ENCODE peak calls at places on chromosomes 2 and 18, in eight cellular contexts. One of them, this sample, is unnamed.

GRCh38 chr18:8801263-8801901 is 96.0 kb downstream of the MTCL1 start:
- DNase-seq in tibial nerve: no peak
- DNase-seq in IMR-90: peak
- DNase-seq in HCT116: no peak
- DNase-seq in ovary: no peak
- DNase-seq in sigmoid colon: no peak
- DNase-seq in K562: no peak
- DNase-seq in A549: peak
- DNase-seq in this sample: no peak

GRCh38 chr18:48074929-48075706 is 144.7 kb upstream of the SMAD2 start:
- DNase-seq in IMR-90: no peak
- DNase-seq in K562: no peak
- DNase-seq in sigmoid colon: no peak
- DNase-seq in HCT116: no peak
- DNase-seq in tibial nerve: no peak
- DNase-seq in A549: no peak
- DNase-seq in ovary: no peak
- DNase-seq in this sample: peak

GRCh38 chr2:170076189-170076588 is 101.8 kb upstream of the MYO3B start:
- DNase-seq in HCT116: no peak
- DNase-seq in IMR-90: no peak
- DNase-seq in ovary: no peak
- DNase-seq in A549: no peak
- DNase-seq in tibial nerve: no peak
- DNase-seq in K562: no peak
- DNase-seq in sigmoid colon: no peak
- DNase-seq in this sample: no peak

GRCh38 chr18:6120820-6121279 is 225.5 kb upstream of the TMEM200C start:
- DNase-seq in ovary: no peak
- DNase-seq in HCT116: no peak
- DNase-seq in A549: no peak
- DNase-seq in sigmoid colon: no peak
- DNase-seq in tibial nerve: no peak
- DNase-seq in IMR-90: no peak
- DNase-seq in K562: no peak
- DNase-seq in this sample: no peak

GRCh38 chr2:23452853-23453420 is 68.0 kb downstream of the KLHL29 start:
- DNase-seq in A549: no peak
- DNase-seq in tibial nerve: no peak
- DNase-seq in K562: no peak
- DNase-seq in sigmoid colon: peak
- DNase-seq in HCT116: no peak
- DNase-seq in ovary: no peak
- DNase-seq in IMR-90: peak
- DNase-seq in this sample: no peak

GRCh38 chr2:82023710-82024109 is 1719.2 kb upstream of the LRRTM1 start:
- DNase-seq in HCT116: no peak
- DNase-seq in sigmoid colon: no peak
- DNase-seq in K562: no peak
- DNase-seq in tibial nerve: no peak
- DNase-seq in A549: no peak
- DNase-seq in ovary: no peak
- DNase-seq in IMR-90: no peak
- DNase-seq in this sample: no peak

GRCh38 chr2:150388289-150388625 is 99.2 kb downstream of the RND3 start:
- DNase-seq in K562: no peak
- DNase-seq in tibial nerve: no peak
- DNase-seq in HCT116: no peak
- DNase-seq in sigmoid colon: no peak
- DNase-seq in IMR-90: no peak
- DNase-seq in A549: no peak
- DNase-seq in ovary: no peak
- DNase-seq in this sample: no peak

GRCh38 chr18:68387246-68387645 is 327.7 kb downstream of the TMX3 start:
- DNase-seq in HCT116: no peak
- DNase-seq in A549: no peak
- DNase-seq in ovary: no peak
- DNase-seq in tibial nerve: no peak
- DNase-seq in IMR-90: peak
- DNase-seq in sigmoid colon: no peak
- DNase-seq in K562: no peak
- DNase-seq in this sample: no peak

GRCh38 chr2:158134655-158135054 is 33.0 kb downstream of the UPP2 start:
- DNase-seq in K562: no peak
- DNase-seq in sigmoid colon: no peak
- DNase-seq in A549: no peak
- DNase-seq in ovary: no peak
- DNase-seq in tibial nerve: no peak
- DNase-seq in HCT116: no peak
- DNase-seq in IMR-90: no peak
- DNase-seq in this sample: no peak

GRCh38 chr2:234286956-234287355 is 209.9 kb downstream of the ARL4C start:
- DNase-seq in IMR-90: peak
- DNase-seq in A549: no peak
- DNase-seq in tibial nerve: no peak
- DNase-seq in ovary: no peak
- DNase-seq in HCT116: no peak
- DNase-seq in K562: no peak
- DNase-seq in sigmoid colon: no peak
- DNase-seq in this sample: no peak

GRCh38 chr2:58194451-58194850 is 46.7 kb downstream of the FANCL start:
- DNase-seq in sigmoid colon: no peak
- DNase-seq in ovary: no peak
- DNase-seq in IMR-90: no peak
- DNase-seq in K562: no peak
- DNase-seq in HCT116: no peak
- DNase-seq in A549: no peak
- DNase-seq in tibial nerve: no peak
- DNase-seq in this sample: no peak

GRCh38 chr18:46220116-46220515 is 115.9 kb downstream of the HAUS1 start:
- DNase-seq in HCT116: no peak
- DNase-seq in IMR-90: peak
- DNase-seq in K562: no peak
- DNase-seq in sigmoid colon: no peak
- DNase-seq in tibial nerve: no peak
- DNase-seq in A549: no peak
- DNase-seq in ovary: no peak
- DNase-seq in this sample: no peak

GRCh38 chr2:170375192-170375591 is 197.2 kb downstream of the MYO3B start:
- DNase-seq in A549: no peak
- DNase-seq in IMR-90: no peak
- DNase-seq in HCT116: no peak
- DNase-seq in K562: no peak
- DNase-seq in tibial nerve: no peak
- DNase-seq in sigmoid colon: no peak
- DNase-seq in ovary: no peak
- DNase-seq in this sample: no peak

GRCh38 chr2:8303322-8303832 is 378.5 kb upstream of the ID2 start:
- DNase-seq in sigmoid colon: peak
- DNase-seq in HCT116: no peak
- DNase-seq in ovary: no peak
- DNase-seq in K562: no peak
- DNase-seq in A549: no peak
- DNase-seq in tibial nerve: peak
- DNase-seq in IMR-90: no peak
- DNase-seq in this sample: peak

GRCh38 chr2:207111757-207112156 is 54.0 kb downstream of the KLF7 start:
- DNase-seq in IMR-90: no peak
- DNase-seq in sigmoid colon: no peak
- DNase-seq in ovary: no peak
- DNase-seq in K562: no peak
- DNase-seq in A549: no peak
- DNase-seq in tibial nerve: no peak
- DNase-seq in HCT116: no peak
- DNase-seq in this sample: no peak

GRCh38 chr2:67799889-67800288 is 262.9 kb downstream of the C1D start:
- DNase-seq in A549: no peak
- DNase-seq in K562: no peak
- DNase-seq in IMR-90: no peak
- DNase-seq in tibial nerve: no peak
- DNase-seq in ovary: no peak
- DNase-seq in sigmoid colon: no peak
- DNase-seq in HCT116: no peak
- DNase-seq in this sample: no peak

GRCh38 chr2:76861708-76862107 is 660.5 kb downstream of the LRRTM4 start:
- DNase-seq in sigmoid colon: no peak
- DNase-seq in IMR-90: no peak
- DNase-seq in HCT116: no peak
- DNase-seq in tibial nerve: no peak
- DNase-seq in K562: no peak
- DNase-seq in A549: no peak
- DNase-seq in ovary: no peak
- DNase-seq in this sample: no peak

GRCh38 chr18:36761186-36761698 is 67.6 kb downstream of the TPGS2 start:
- DNase-seq in A549: no peak
- DNase-seq in ovary: no peak
- DNase-seq in HCT116: no peak
- DNase-seq in IMR-90: no peak
- DNase-seq in sigmoid colon: no peak
- DNase-seq in tibial nerve: no peak
- DNase-seq in K562: peak
- DNase-seq in this sample: no peak

GRCh38 chr2:17752892-17753802 is 463 bp downstream of the SMC6 start:
- DNase-seq in A549: peak
- DNase-seq in tibial nerve: no peak
- DNase-seq in K562: peak
- DNase-seq in ovary: no peak
- DNase-seq in HCT116: no peak
- DNase-seq in sigmoid colon: peak
- DNase-seq in IMR-90: peak
- DNase-seq in this sample: no peak

GRCh38 chr18:52486052-52486451 is 146.1 kb downstream of the DCC start:
- DNase-seq in K562: no peak
- DNase-seq in tibial nerve: no peak
- DNase-seq in A549: no peak
- DNase-seq in HCT116: no peak
- DNase-seq in IMR-90: no peak
- DNase-seq in sigmoid colon: no peak
- DNase-seq in ovary: no peak
- DNase-seq in this sample: no peak

GRCh38 chr2:88187927-88188326 is 17.8 kb downstream of the THNSL2 start:
- DNase-seq in HCT116: no peak
- DNase-seq in K562: peak
- DNase-seq in A549: peak
- DNase-seq in IMR-90: no peak
- DNase-seq in tibial nerve: no peak
- DNase-seq in ovary: no peak
- DNase-seq in sigmoid colon: no peak
- DNase-seq in this sample: no peak

GRCh38 chr2:239558661-239559060 is 157.8 kb upstream of the HDAC4 start:
- DNase-seq in sigmoid colon: peak
- DNase-seq in IMR-90: no peak
- DNase-seq in K562: no peak
- DNase-seq in HCT116: no peak
- DNase-seq in tibial nerve: no peak
- DNase-seq in ovary: no peak
- DNase-seq in A549: no peak
- DNase-seq in this sample: peak

GRCh38 chr2:187390891-187391290 is 57.2 kb downstream of the CALCRL start:
- DNase-seq in K562: no peak
- DNase-seq in HCT116: peak
- DNase-seq in ovary: no peak
- DNase-seq in tibial nerve: no peak
- DNase-seq in sigmoid colon: no peak
- DNase-seq in IMR-90: peak
- DNase-seq in A549: peak
- DNase-seq in this sample: no peak

GRCh38 chr2:28080911-28081310 is 190.4 kb downstream of the BABAM2 start:
- DNase-seq in sigmoid colon: peak
- DNase-seq in A549: peak
- DNase-seq in ovary: no peak
- DNase-seq in K562: no peak
- DNase-seq in tibial nerve: no peak
- DNase-seq in IMR-90: peak
- DNase-seq in HCT116: no peak
- DNase-seq in this sample: no peak
- H3K27ac ChIP-seq in sigmoid colon: peak
- H3K27ac ChIP-seq in A549: peak
- H3K27ac ChIP-seq in ovary: peak
- H3K27ac ChIP-seq in K562: no peak
- H3K27ac ChIP-seq in tibial nerve: peak
- H3K27ac ChIP-seq in IMR-90: peak
- H3K27ac ChIP-seq in HCT116: no peak
- H3K27ac ChIP-seq in this sample: no peak

DNA sequence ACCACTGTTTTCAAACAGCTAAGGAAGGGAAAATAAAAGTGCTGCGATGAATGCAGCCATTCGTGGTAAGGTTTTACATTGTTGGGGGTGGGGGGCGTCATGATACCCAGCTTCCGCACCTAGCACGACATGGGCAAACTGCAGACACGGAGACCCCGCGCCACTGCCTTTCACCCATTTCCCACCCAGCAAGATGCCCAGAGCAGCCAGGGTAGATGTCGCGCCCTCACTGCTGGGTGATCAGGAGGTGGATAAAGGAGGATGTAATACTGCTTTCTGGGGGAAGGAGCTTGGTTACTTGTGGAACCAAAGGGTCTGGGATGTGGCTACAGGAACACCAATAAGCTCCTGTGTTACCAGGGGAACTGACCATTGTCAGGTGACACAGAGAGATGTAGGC is 138.4 kb downstream of the ZNF516 start:
- DNase-seq in ovary: no peak
- DNase-seq in sigmoid colon: no peak
- DNase-seq in IMR-90: no peak
- DNase-seq in A549: no peak
- DNase-seq in K562: no peak
- DNase-seq in tibial nerve: no peak
- DNase-seq in HCT116: no peak
- DNase-seq in this sample: no peak
- TF ChIP-seq POLR2A in ovary: no peak
- TF ChIP-seq POLR2A in sigmoid colon: no peak
- TF ChIP-seq POLR2A in IMR-90: no peak
- TF ChIP-seq POLR2A in A549: no peak
- TF ChIP-seq POLR2A in K562: no peak
- TF ChIP-seq POLR2A in tibial nerve: no peak
- TF ChIP-seq POLR2A in HCT116: no peak
- TF ChIP-seq POLR2A in this sample: no peak

GRCh38 chr2:25290811-25291510 is 50.8 kb downstream of the DNMT3A start:
- DNase-seq in ovary: no peak
- DNase-seq in K562: no peak
- DNase-seq in HCT116: no peak
- DNase-seq in sigmoid colon: peak
- DNase-seq in A549: no peak
- DNase-seq in IMR-90: peak
- DNase-seq in tibial nerve: no peak
- DNase-seq in this sample: no peak
- H3K27ac ChIP-seq in ovary: no peak
- H3K27ac ChIP-seq in K562: no peak
- H3K27ac ChIP-seq in HCT116: no peak
- H3K27ac ChIP-seq in sigmoid colon: no peak
- H3K27ac ChIP-seq in A549: no peak
- H3K27ac ChIP-seq in IMR-90: no peak
- H3K27ac ChIP-seq in tibial nerve: no peak
- H3K27ac ChIP-seq in this sample: peak

DNA sequence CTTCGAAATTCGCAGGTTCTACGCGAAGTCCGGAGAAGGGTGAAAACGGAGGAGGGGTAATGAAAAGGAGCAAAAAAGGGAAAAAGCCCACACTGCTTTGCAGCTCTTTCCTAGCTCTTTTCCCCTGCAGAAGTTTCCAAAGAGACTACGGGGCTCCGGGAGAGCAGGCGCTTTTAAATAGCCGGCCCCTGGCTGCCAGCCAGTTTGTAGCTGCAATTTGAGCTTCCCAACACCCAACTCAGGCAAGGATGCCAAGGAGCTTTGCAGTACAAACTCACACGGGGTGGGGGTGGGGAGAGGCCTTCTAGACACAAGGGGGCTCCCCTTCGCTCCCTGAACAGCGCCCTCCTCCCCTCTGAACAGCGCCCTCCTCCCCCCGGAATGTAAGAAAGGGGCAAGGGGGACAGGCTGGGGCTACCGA is at the start of gene IGFBP5:
- DNase-seq in IMR-90: peak
- DNase-seq in A549: no peak
- DNase-seq in K562: no peak
- DNase-seq in tibial nerve: peak
- DNase-seq in ovary: peak
- DNase-seq in HCT116: no peak
- DNase-seq in sigmoid colon: peak
- DNase-seq in this sample: no peak
- TF ChIP-seq POLR2A in IMR-90: peak
- TF ChIP-seq POLR2A in A549: no peak
- TF ChIP-seq POLR2A in K562: no peak
- TF ChIP-seq POLR2A in tibial nerve: peak
- TF ChIP-seq POLR2A in ovary: peak
- TF ChIP-seq POLR2A in HCT116: no peak
- TF ChIP-seq POLR2A in sigmoid colon: peak
- TF ChIP-seq POLR2A in this sample: no peak